ENCODE peak calls at places on chromosome 12, in six cellular contexts. U is GM10248, M is AG04450, V is glutamatergic neuron, B is mammary epithelial cell, J is cardiac muscle cell. L is an unnamed sample.

GRCh38 chr12:85445060-85445938 is 165.3 kb downstream of the ALX1 start:
- DNase-seq in M (no peak), U (no peak), J (no peak), V (peak; percentile 24), B (no peak), L (no peak)

GRCh38 chr12:120216742-120217595 is 16.1 kb upstream of the RPLP0 start:
- DNase-seq in V (no peak), U (no peak), B (no peak), J (no peak), M (no peak), L (no peak)

GRCh38 chr12:51076235-51076930 is 7.0 kb downstream of the CSRNP2 start:
- DNase-seq in V (no peak), B (no peak), J (no peak), M (no peak), U (no peak), L (no peak)

GRCh38 chr12:24584032-24584675 is 364.7 kb downstream of the BCAT1 start:
- DNase-seq in M (no peak), U (no peak), B (no peak), V (no peak), J (no peak), L (no peak)

GRCh38 chr12:4228122-4228580 is 45.4 kb upstream of the CCND2 start:
- DNase-seq in M (no peak), V (no peak), J (no peak), U (no peak), B (no peak), L (no peak)

GRCh38 chr12:96132819-96133218 is 61.4 kb upstream of the ELK3 start:
- DNase-seq in M (no peak), V (no peak), J (no peak), B (no peak), U (no peak), L (no peak)

GRCh38 chr12:115337693-115338543 is 653.9 kb upstream of the TBX3 start:
- DNase-seq in V (no peak), B (peak; percentile 81), U (no peak), M (peak; percentile 83), J (peak; percentile 83), L (no peak)

GRCh38 chr12:76113800-76114757 is 29.6 kb upstream of the NAP1L1 start:
- DNase-seq in V (no peak), J (peak; percentile 11), B (no peak), M (no peak), U (no peak), L (no peak)

GRCh38 chr12:67456281-67456918 is 187.2 kb downstream of the CAND1 start:
- DNase-seq in U (no peak), J (peak; percentile 96), B (peak; percentile 64), M (peak; percentile 80), V (no peak), L (no peak)

GRCh38 chr12:10098762-10099161 is at the start of gene CLEC1A:
- DNase-seq in V (no peak), M (no peak), J (no peak), U (no peak), B (no peak), L (no peak)

GRCh38 chr12:93164103-93164880 is 213.4 kb upstream of the NUDT4 start:
- DNase-seq in B (peak; percentile 18), J (no peak), U (no peak), V (no peak), M (no peak), L (no peak)

GRCh38 chr12:87413784-87414183 is 615.4 kb downstream of the C12orf50 start:
- DNase-seq in U (no peak), J (peak; percentile 95), M (no peak), B (no peak), V (no peak), L (no peak)

GRCh38 chr12:56086096-56086495 is 6.1 kb downstream of the ERBB3 start:
- DNase-seq in J (no peak), U (no peak), B (peak; percentile 72), V (no peak), M (no peak), L (no peak)

GRCh38 chr12:4251228-4251891 is 22.2 kb upstream of the CCND2 start:
- DNase-seq in U (no peak), B (no peak), M (no peak), V (no peak), J (no peak), L (no peak)

GRCh38 chr12:57832966-57833365 is 13.6 kb downstream of the CTDSP2 start:
- DNase-seq in J (no peak), M (no peak), V (no peak), B (no peak), U (no peak), L (no peak)

GRCh38 chr12:114853003-114853529 is 169.1 kb upstream of the TBX3 start:
- DNase-seq in B (no peak), U (no peak), J (peak; percentile 41), V (no peak), M (no peak), L (no peak)

DNA sequence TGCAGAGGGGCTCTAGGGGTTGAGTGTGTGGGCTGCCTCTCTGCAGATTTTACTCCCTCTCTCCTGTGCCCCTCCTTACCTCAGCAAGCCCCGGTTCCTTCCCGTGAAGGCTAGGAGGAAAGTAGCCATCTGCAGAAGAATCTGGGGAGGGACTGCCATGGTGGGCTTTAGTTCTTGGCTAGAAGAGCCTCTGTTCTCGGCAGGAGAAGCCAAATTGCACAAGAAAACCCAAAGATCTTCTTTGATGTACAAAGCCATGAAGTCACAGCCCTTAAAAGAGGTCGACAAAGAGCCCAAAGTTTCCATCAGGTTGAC is 23.5 kb downstream of the CKAP4 start:
- DNase-seq in M (no peak), J (no peak), B (no peak), V (no peak), U (no peak), L (no peak)
- TF ChIP-seq CTCF in M (no peak), J (no peak), B (no peak), V (peak; percentile 42), U (no peak), L (no peak)

GRCh38 chr12:131835616-131836171 is 7.5 kb downstream of the MMP17 start:
- DNase-seq in M (no peak), V (no peak), J (no peak), B (no peak), U (no peak), L (no peak)

GRCh38 chr12:131833896-131834641 is 5.9 kb downstream of the MMP17 start:
- DNase-seq in V (peak; percentile 84), U (no peak), M (no peak), J (peak; percentile 30), B (no peak), L (no peak)

GRCh38 chr12:131836714-131837397 is 8.7 kb downstream of the MMP17 start:
- DNase-seq in J (no peak), U (no peak), M (no peak), B (no peak), V (no peak), L (no peak)

GRCh38 chr12:131834798-131835615 is 6.8 kb downstream of the MMP17 start:
- DNase-seq in V (no peak), J (no peak), B (no peak), U (no peak), M (no peak), L (no peak)

GRCh38 chr12:131836193-131836592 is 8.0 kb downstream of the MMP17 start:
- DNase-seq in B (no peak), M (no peak), V (no peak), U (no peak), J (peak; percentile 33), L (no peak)
- TF ChIP-seq CTCF in B (peak; percentile 14), M (peak; percentile 54), V (no peak), U (peak; percentile 45), J (peak; percentile 49), L (peak; percentile 36)

GRCh38 chr12:118299791-118300460 is 72.8 kb downstream of the TAOK3 start:
- DNase-seq in M (no peak), U (no peak), J (peak; percentile 30), B (no peak), V (no peak), L (no peak)
- TF ChIP-seq CTCF in M (peak; percentile 15), U (peak; percentile 16), J (peak; percentile 17), B (no peak), V (no peak), L (no peak)

GRCh38 chr12:112464605-112465004 is 45.9 kb downstream of the PTPN11 start:
- DNase-seq in M (no peak), V (no peak), U (no peak), J (no peak), B (no peak), L (no peak)

GRCh38 chr12:112466835-112467234 is 48.1 kb downstream of the PTPN11 start:
- DNase-seq in M (no peak), V (no peak), U (no peak), J (no peak), B (no peak), L (no peak)

GRCh38 chr12:112468041-112468440 is 49.3 kb downstream of the PTPN11 start:
- DNase-seq in B (no peak), J (no peak), M (no peak), U (no peak), V (peak; percentile 72), L (no peak)

GRCh38 chr12:112463478-112463877 is 44.7 kb downstream of the PTPN11 start:
- DNase-seq in B (no peak), V (no peak), U (peak; percentile 48), J (no peak), M (no peak), L (no peak)

GRCh38 chr12:112466011-112466422 is 47.3 kb downstream of the PTPN11 start:
- DNase-seq in U (no peak), M (no peak), V (no peak), J (no peak), B (no peak), L (no peak)
- TF ChIP-seq CTCF in U (no peak), M (no peak), V (no peak), J (no peak), B (no peak), L (no peak)

GRCh38 chr12:109714141-109714912 is 702 bp downstream of the FAM222A start:
- DNase-seq in U (peak; percentile 50), M (no peak), V (peak; percentile 89), J (peak; percentile 64), B (peak; percentile 46), L (no peak)
- TF ChIP-seq CTCF in U (peak; percentile 21), M (no peak), V (no peak), J (no peak), B (no peak), L (peak; percentile 4)